ENCODE peak calls at places on chromosomes 6 and 20, in four cellular contexts. M is H1, C is K562, R is GM12878. P is an unnamed sample.
A peak's percentile ranks its signal among the peaks of the same experiment; 100 is the strongest.

GRCh38 chr20:21529863-21530262 is 16.0 kb upstream of the NKX2-2 start:
- DNase-seq in M (no peak), C (no peak), R (no peak), P (no peak)

GRCh38 chr20:46084805-46085792 is 4.7 kb downstream of the NCOA5 start:
- DNase-seq in M (no peak), C (no peak), R (no peak), P (peak; percentile 42)

GRCh38 chr6:40439401-40439800 is 147.8 kb downstream of the LRFN2 start:
- DNase-seq in M (no peak), C (no peak), R (no peak), P (no peak)

GRCh38 chr6:148345176-148345575 is 2.5 kb downstream of the SASH1 start:
- DNase-seq in M (no peak), C (no peak), R (no peak), P (no peak)

GRCh38 chr6:28682542-28682941 is 156.9 kb downstream of the GPX5 start:
- DNase-seq in M (no peak), C (no peak), R (no peak), P (no peak)

GRCh38 chr20:58374906-58375760 is 13.9 kb upstream of the VAPB start:
- DNase-seq in M (peak; percentile 60), C (no peak), R (no peak), P (peak; percentile 68)

GRCh38 chr6:52494298-52495072 is 74.3 kb downstream of the EFHC1 start:
- DNase-seq in M (peak; percentile 17), C (no peak), R (no peak), P (no peak)

GRCh38 chr20:63317601-63318291 is 24.8 kb downstream of the COL20A1 start:
- DNase-seq in M (no peak), C (no peak), R (no peak), P (no peak)

GRCh38 chr6:86192123-86192522 is 549.4 kb upstream of the SYNCRIP start:
- DNase-seq in M (no peak), C (peak; percentile 9), R (no peak), P (no peak)

GRCh38 chr6:53647437-53648094 is 18.0 kb downstream of the KLHL31 start:
- DNase-seq in M (no peak), C (no peak), R (no peak), P (no peak)

GRCh38 chr6:167825759-167826229 is 917 bp upstream of the AFDN start:
- DNase-seq in M (peak; percentile 91), C (peak; percentile 86), R (no peak), P (no peak)

GRCh38 chr6:122736166-122736565 is 43.4 kb upstream of the FABP7 start:
- DNase-seq in M (no peak), C (no peak), R (no peak), P (no peak)

GRCh38 chr6:43938178-43939101 is 168.4 kb downstream of the VEGFA start:
- DNase-seq in M (no peak), C (no peak), R (no peak), P (no peak)

GRCh38 chr6:47135772-47136171 is 93.6 kb upstream of the ADGRF1 start:
- DNase-seq in M (no peak), C (peak; percentile 52), R (no peak), P (peak; percentile 93)

GRCh38 chr6:157629220-157629619 is 193.8 kb upstream of the SNX9 start:
- DNase-seq in M (no peak), C (no peak), R (no peak), P (peak; percentile 41)

GRCh38 chr20:53918949-53919361 is 151.4 kb downstream of the BCAS1 start:
- DNase-seq in M (peak; percentile 76), C (peak; percentile 48), R (no peak), P (no peak)
- TF ChIP-seq CHD1 in M (no peak), C (no peak), R (no peak), P (no peak)

GRCh38 chr20:24502661-24503060 is 33.2 kb downstream of the SYNDIG1 start:
- DNase-seq in M (no peak), C (no peak), R (no peak), P (no peak)
- TF ChIP-seq CHD1 in M (no peak), C (no peak), R (no peak), P (no peak)

GRCh38 chr6:80440496-80441160 is 334.2 kb downstream of the BCKDHB start:
- DNase-seq in M (no peak), C (no peak), R (no peak), P (no peak)
- TF ChIP-seq CHD1 in M (no peak), C (no peak), R (no peak), P (no peak)

DNA sequence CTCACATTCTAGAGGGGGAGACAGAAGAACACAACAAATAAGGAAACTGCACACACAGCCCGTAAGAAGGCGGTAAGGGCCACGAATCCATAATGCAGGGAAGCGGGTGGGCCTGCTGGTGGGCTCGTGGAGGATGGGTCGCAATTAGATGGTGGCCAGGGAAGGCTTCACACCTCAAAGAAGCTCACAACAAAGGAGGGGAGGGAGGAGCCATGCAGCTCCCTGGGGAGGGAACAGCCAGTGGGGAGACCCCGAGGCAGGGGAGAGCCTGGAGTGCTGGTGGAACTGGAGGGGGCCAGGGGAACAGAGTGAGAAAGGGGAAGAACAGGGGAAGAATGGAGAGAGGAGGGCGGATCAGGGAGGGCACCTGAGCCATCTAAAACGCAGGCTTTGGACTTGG is 13.4 kb downstream of the SRC start:
- DNase-seq in M (no peak), C (no peak), R (no peak), P (no peak)
- TF ChIP-seq CHD1 in M (no peak), C (no peak), R (no peak), P (no peak)

DNA sequence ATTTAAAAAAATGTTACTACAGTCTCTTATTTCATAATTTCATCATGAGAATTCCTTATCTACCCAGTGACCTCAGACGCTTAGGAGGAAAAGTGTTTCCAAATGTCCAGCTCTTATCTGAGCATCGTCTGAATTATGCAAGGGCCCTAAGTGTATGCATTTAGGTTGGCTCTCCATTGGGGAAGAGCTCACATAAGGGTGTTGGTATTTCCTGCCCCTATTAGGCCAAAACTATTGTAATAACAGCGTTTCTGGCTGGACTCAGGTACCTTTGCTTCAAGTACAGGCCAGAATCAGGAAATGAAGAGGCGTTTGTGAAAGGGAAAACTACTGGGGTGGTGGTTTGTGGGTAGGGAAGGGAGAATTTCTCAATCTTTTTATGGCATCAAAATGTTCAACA is 40.4 kb upstream of the SGK1 start:
- DNase-seq in M (no peak), C (no peak), R (no peak), P (peak; percentile 85)
- TF ChIP-seq CHD1 in M (no peak), C (no peak), R (no peak), P (no peak)

GRCh38 chr20:1951436-1952115 is 42.3 kb downstream of the PDYN start:
- DNase-seq in M (no peak), C (no peak), R (no peak), P (no peak)
- TF ChIP-seq CHD1 in M (no peak), C (no peak), R (no peak), P (no peak)

DNA sequence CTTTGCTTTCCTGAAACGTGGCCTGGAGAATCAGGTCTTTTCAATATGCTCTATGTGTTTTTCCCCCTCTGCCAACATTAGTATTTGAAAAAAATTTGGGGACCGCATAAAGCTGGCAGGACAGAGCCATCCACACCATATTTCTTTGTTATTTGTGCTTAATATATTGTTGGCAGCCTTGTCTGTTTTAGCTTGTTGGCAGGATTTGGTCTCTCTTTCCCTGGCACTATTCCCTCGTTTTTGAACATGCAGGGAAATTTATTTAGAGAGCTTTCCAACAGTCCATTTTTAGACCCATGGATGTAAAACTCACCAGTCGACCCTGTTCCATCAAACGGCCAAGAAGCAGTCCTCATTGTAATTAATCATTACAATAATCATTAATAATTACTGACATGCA is 514.3 kb downstream of the C6orf118 start:
- DNase-seq in M (no peak), C (no peak), R (no peak), P (no peak)
- TF ChIP-seq CHD1 in M (no peak), C (no peak), R (no peak), P (no peak)

GRCh38 chr20:15176929-15177328 is 839.5 kb upstream of the FLRT3 start:
- DNase-seq in M (no peak), C (no peak), R (no peak), P (no peak)

GRCh38 chr20:15179426-15180190 is 842.2 kb upstream of the FLRT3 start:
- DNase-seq in M (no peak), C (no peak), R (no peak), P (no peak)

DNA sequence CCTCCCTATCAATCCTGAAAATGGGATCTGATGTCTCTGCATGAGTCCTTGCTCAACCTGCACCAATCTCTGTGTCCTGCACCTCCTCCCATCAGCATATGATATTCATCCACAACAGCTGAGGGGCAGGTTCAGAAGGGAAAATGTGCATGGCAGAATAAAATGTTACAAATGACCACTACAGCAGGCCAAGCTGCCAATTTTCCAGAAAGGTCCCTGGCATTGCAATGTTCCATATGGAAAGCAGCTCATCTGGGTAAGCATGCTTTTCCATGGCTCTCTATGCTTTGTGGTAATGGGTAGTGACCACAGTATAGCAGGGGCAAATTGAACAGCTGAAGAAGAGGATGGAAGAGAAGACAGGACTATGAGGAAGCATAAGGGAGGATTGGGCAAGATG is 841.2 kb upstream of the FLRT3 start:
- DNase-seq in M (no peak), C (no peak), R (no peak), P (no peak)
- TF ChIP-seq CHD1 in M (no peak), C (no peak), R (no peak), P (no peak)

DNA sequence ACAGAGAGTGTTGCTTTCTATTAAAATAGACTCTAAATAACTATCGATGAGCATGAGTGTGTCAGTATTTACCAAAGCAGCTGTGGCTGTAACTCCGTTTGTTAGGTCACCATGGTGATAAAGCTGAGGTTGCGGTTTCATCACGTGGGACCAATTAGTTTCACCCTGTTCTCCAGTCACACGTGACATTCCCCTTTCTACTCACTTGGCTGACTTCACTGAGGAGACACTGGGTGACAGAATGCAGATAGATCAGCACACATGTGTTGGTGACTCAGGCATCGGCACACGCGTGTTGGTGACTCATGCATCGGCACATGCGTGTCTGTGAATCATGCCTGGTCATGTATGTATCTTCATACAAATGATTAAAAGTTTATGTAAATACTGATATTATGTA is 285.4 kb downstream of the THBS2 start:
- DNase-seq in M (no peak), C (peak; percentile 17), R (no peak), P (peak; percentile 53)
- TF ChIP-seq CHD1 in M (no peak), C (no peak), R (no peak), P (no peak)